ENCODE peak calls at places on chromosome 10, in five cellular contexts. E is mammary epithelial cell, N is right cardiac atrium, H is Karpas-422, C is spleen. I is an unnamed sample.

GRCh38 chr10:88616250-88616977 is 29.9 kb downstream of the LIPJ start:
- DNase-seq in E (no peak), H (no peak), C (no peak), N (peak; percentile 64), I (peak; percentile 63)

GRCh38 chr10:3068968-3069737 is 1.8 kb downstream of the PFKP start:
- DNase-seq in E (no peak), C (no peak), H (no peak), N (no peak), I (peak; percentile 51)

GRCh38 chr10:48605264-48605615 is 367 bp upstream of the ARHGAP22 start:
- DNase-seq in C (no peak), H (no peak), E (peak; percentile 44), N (no peak), I (no peak)

GRCh38 chr10:77445562-77445961 is 192.0 kb downstream of the KCNMA1 start:
- DNase-seq in C (no peak), E (no peak), N (no peak), H (no peak), I (no peak)

GRCh38 chr10:12921163-12921562 is 80.3 kb downstream of the CCDC3 start:
- DNase-seq in E (no peak), H (no peak), N (peak; percentile 16), C (no peak), I (no peak)

GRCh38 chr10:631266-631665 is 58.2 kb downstream of the DIP2C start:
- DNase-seq in E (no peak), C (peak; percentile 31), H (no peak), N (peak; percentile 28), I (no peak)

GRCh38 chr10:92914478-92915066 is 66.3 kb downstream of the EXOC6 start:
- DNase-seq in N (no peak), H (peak; percentile 80), C (no peak), E (peak; percentile 30), I (peak; percentile 58)

GRCh38 chr10:110414563-110415309 is 83.0 kb upstream of the DUSP5 start:
- DNase-seq in C (peak; percentile 91), E (peak; percentile 91), N (no peak), H (peak; percentile 98), I (no peak)

GRCh38 chr10:27514243-27514642 is 10.1 kb downstream of the RAB18 start:
- DNase-seq in C (no peak), E (no peak), N (no peak), H (no peak), I (no peak)

GRCh38 chr10:95756061-95756751 is at the start of gene ENTPD1:
- DNase-seq in H (no peak), C (no peak), N (peak; percentile 54), E (no peak), I (no peak)

GRCh38 chr10:51171946-51172345 is 97.7 kb downstream of the PRKG1 start:
- DNase-seq in E (peak; percentile 2), C (no peak), N (no peak), H (no peak), I (no peak)

GRCh38 chr10:103843854-103844567 is 11.4 kb downstream of the SH3PXD2A start:
- DNase-seq in N (peak; percentile 82), C (peak; percentile 62), H (no peak), E (no peak), I (peak; percentile 78)

GRCh38 chr10:59674211-59674836 is 35.3 kb downstream of the SLC16A9 start:
- DNase-seq in E (peak; percentile 70), C (no peak), N (no peak), H (no peak), I (no peak)

GRCh38 chr10:71025535-71025934 is 137.2 kb upstream of the PCBD1 start:
- DNase-seq in N (no peak), E (peak; percentile 56), H (no peak), C (no peak), I (no peak)

GRCh38 chr10:115624448-115624847 is 531.3 kb downstream of the ATRNL1 start:
- DNase-seq in E (no peak), N (no peak), C (no peak), H (no peak), I (no peak)

GRCh38 chr10:10677479-10677878 is 340.2 kb upstream of the CELF2 start:
- DNase-seq in H (peak; percentile 89), C (no peak), E (peak; percentile 5), N (peak; percentile 74), I (peak; percentile 55)

GRCh38 chr10:99973190-99973589 is 36.6 kb downstream of the DNMBP start:
- DNase-seq in N (no peak), H (no peak), C (no peak), E (no peak), I (no peak)

GRCh38 chr10:94212876-94213595 is 149.7 kb downstream of the NOC3L start:
- DNase-seq in C (no peak), H (no peak), N (no peak), E (no peak), I (no peak)

GRCh38 chr10:75244487-75245353 is 9.0 kb upstream of the COMTD1 start:
- DNase-seq in C (no peak), E (no peak), H (no peak), N (no peak), I (no peak)

GRCh38 chr10:114869500-114869899 is 47.9 kb downstream of the FHIP2A start:
- DNase-seq in H (no peak), C (no peak), N (no peak), E (peak; percentile 64), I (no peak)

GRCh38 chr10:119817991-119818888 is 54.4 kb downstream of the MCMBP start:
- DNase-seq in H (no peak), C (peak; percentile 75), E (no peak), N (peak; percentile 91), I (peak; percentile 60)

GRCh38 chr10:11035318-11035920 is 17.7 kb downstream of the CELF2 start:
- DNase-seq in H (no peak), C (no peak), N (no peak), E (peak; percentile 41), I (peak; percentile 80)

GRCh38 chr10:98403812-98404504 is 11.0 kb downstream of the PYROXD2 start:
- DNase-seq in N (no peak), H (no peak), C (no peak), E (peak; percentile 27), I (no peak)

GRCh38 chr10:16999665-17000451 is 129.8 kb downstream of the CUBN start:
- DNase-seq in H (no peak), N (no peak), C (no peak), E (no peak), I (no peak)

GRCh38 chr10:113073549-113074189 is 123.6 kb downstream of the TCF7L2 start:
- DNase-seq in C (peak; percentile 53), H (no peak), N (peak; percentile 85), E (no peak), I (peak; percentile 67)

GRCh38 chr10:103443475-103444185 is 8.5 kb downstream of the CALHM2 start:
- DNase-seq in E (no peak), C (no peak), N (no peak), H (no peak), I (no peak)

GRCh38 chr10:72031706-72032105 is 56.6 kb downstream of the SPOCK2 start:
- DNase-seq in N (no peak), E (no peak), C (no peak), H (no peak), I (no peak)

DNA sequence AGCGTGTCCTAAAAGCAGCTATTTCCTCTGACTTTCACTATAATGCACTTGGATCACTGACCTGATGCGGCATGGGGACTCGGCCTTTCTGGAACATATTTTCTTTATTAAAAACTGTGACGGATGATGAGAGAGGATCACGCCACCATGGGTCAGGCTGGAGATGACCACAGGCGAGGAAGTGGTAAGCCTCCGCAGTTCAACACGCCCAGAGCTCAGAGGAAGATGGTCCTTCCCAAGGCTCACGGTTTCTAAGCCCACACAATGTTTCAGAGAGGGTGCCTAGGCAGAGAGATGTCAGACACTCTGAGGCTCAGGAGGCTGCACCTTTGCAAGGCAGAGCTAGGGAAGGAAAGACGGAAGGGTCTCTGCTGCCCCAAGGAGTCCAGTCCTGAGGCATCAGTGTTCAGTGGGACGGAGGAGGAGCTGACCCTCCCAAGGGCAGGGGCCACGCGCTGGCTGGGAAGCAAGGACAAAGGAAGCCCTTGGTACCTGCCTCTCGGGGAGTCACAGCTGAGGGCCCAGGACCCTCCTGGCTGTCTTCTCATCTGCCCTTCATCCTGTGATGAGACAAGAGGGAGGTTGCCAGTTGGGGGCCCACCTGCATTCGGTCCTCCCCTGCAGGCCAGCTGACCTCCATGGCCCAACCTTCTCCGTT is 9.5 kb downstream of the CHST15 start:
- DNase-seq in N (no peak), E (no peak), C (no peak), H (no peak), I (no peak)
- H3K27ac ChIP-seq in N (no peak overlapping the region), E (no peak overlapping the region), C (peak overlapping the region; percentile 94), H (no peak overlapping the region), I (no peak overlapping the region)

GRCh38 chr10:61899663-61899996 is 1.9 kb upstream of the ARID5B start:
- DNase-seq in N (no peak), C (no peak), E (no peak), H (no peak), I (no peak)
- H3K4me3 ChIP-seq in N (peak overlapping the region; percentile 84), C (peak overlapping the region; percentile 57), E (peak overlapping the region; percentile 85), H (peak overlapping the region; percentile 76), I (peak overlapping the region; percentile 71)

DNA sequence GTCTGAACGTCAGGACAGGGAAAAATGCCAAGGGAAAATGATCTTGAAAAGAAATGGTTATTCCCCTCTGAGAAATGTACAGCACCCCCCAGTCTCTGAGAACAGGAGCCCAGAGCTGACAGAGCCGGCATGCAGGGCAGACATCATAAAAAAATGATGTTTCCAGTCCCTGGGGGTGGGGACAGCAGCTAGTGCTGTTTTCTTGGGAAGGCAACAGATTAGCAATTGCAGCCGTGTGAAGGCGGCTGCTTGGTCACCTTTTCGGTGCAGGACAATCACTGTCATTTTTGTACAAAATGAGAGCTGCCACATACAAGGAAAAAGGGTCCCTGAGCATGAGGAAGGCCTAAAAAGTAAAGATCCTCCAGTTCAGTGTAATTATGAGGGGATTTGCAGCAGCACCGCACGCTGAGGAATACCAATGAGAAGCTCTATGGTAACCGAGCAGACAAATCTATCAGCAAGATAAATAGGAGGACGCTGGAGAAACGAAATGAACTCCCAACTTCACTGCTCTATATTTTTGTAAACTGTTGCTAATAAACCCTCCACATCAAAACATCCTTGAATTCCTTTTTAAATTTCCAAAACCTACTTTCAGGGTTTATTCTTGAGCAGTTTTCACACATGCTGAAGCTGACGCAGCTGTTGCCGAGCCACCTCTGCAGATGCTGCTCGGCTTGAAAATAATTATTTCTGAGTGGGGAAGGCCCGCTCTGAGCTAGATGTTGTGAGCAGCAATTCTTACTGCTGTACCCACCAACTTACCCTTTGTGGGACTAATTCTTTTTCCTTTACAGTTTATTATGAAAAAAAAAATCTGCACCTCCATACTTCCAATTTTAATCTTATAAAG is 98.2 kb upstream of the NEBL start:
- DNase-seq in N (no peak), C (no peak), E (no peak), H (no peak), I (no peak)
- H3K27ac ChIP-seq in N (no peak overlapping the region), C (no peak overlapping the region), E (no peak overlapping the region), H (no peak overlapping the region), I (no peak overlapping the region)

DNA sequence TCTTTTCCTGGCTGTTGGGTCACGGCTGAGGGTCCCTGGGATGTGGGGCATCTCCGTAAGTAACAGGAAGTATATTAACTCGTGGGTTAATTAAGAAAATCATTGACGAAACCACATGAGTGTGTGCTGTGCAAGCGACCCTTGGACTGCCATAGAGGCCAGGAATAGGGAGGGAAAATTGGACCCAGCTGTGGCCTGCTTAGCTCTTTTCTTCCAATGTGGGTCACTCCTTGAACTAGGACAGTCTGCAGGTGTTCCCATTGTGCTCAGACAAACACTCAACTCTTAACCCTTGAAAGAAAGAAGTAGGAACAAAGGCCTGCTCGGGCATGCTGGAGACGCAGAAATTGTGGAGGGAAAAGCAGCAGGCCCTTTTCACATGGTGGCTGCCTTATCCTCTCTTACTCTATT is 25.6 kb upstream of the PLEKHA1 start:
- DNase-seq in E (no peak), N (no peak), C (no peak), H (no peak), I (no peak)
- H3K4me3 ChIP-seq in E (no peak overlapping the region), N (no peak overlapping the region), C (no peak overlapping the region), H (no peak overlapping the region), I (no peak overlapping the region)